ENCODE peak calls at places on chromosome 17, in six cellular contexts. One of them, this sample, is unnamed.

GRCh38 chr17:72151565-72152391 is 31.0 kb downstream of the SOX9 start:
- DNase-seq in PC-3: peak
- DNase-seq in activated CD8-positive, alpha-beta T cell treated with anti-CD3 and anti-CD28 coated beads for 36 hours: no peak
- DNase-seq in C1 segment of cervical spinal cord: peak
- DNase-seq in progenitor cell of endocrine pancreas: no peak
- DNase-seq in suprapubic skin: no peak
- DNase-seq in this sample: peak

GRCh38 chr17:14972844-14973243 is 292.3 kb downstream of the PMP22 start:
- DNase-seq in PC-3: no peak
- DNase-seq in activated CD8-positive, alpha-beta T cell treated with anti-CD3 and anti-CD28 coated beads for 36 hours: no peak
- DNase-seq in C1 segment of cervical spinal cord: no peak
- DNase-seq in progenitor cell of endocrine pancreas: no peak
- DNase-seq in suprapubic skin: no peak
- DNase-seq in this sample: no peak

GRCh38 chr17:13143001-13143400 is 125.2 kb upstream of the ELAC2 start:
- DNase-seq in PC-3: no peak
- DNase-seq in activated CD8-positive, alpha-beta T cell treated with anti-CD3 and anti-CD28 coated beads for 36 hours: no peak
- DNase-seq in C1 segment of cervical spinal cord: no peak
- DNase-seq in progenitor cell of endocrine pancreas: no peak
- DNase-seq in suprapubic skin: no peak
- DNase-seq in this sample: no peak

GRCh38 chr17:38559880-38560230 is 45.9 kb downstream of the SRCIN1 start:
- DNase-seq in PC-3: no peak
- DNase-seq in activated CD8-positive, alpha-beta T cell treated with anti-CD3 and anti-CD28 coated beads for 36 hours: no peak
- DNase-seq in C1 segment of cervical spinal cord: no peak
- DNase-seq in progenitor cell of endocrine pancreas: no peak
- DNase-seq in suprapubic skin: no peak
- DNase-seq in this sample: no peak

GRCh38 chr17:76869878-76870714 is 1.9 kb downstream of the MGAT5B start:
- DNase-seq in PC-3: no peak
- DNase-seq in activated CD8-positive, alpha-beta T cell treated with anti-CD3 and anti-CD28 coated beads for 36 hours: no peak
- DNase-seq in C1 segment of cervical spinal cord: no peak
- DNase-seq in progenitor cell of endocrine pancreas: peak
- DNase-seq in suprapubic skin: no peak
- DNase-seq in this sample: no peak

GRCh38 chr17:39152134-39152884 is 872 bp upstream of the PLXDC1 start:
- DNase-seq in PC-3: no peak
- DNase-seq in activated CD8-positive, alpha-beta T cell treated with anti-CD3 and anti-CD28 coated beads for 36 hours: peak
- DNase-seq in C1 segment of cervical spinal cord: no peak
- DNase-seq in progenitor cell of endocrine pancreas: no peak
- DNase-seq in suprapubic skin: no peak
- DNase-seq in this sample: no peak

GRCh38 chr17:45291170-45291805 is 25.5 kb downstream of the MAP3K14 start:
- DNase-seq in PC-3: no peak
- DNase-seq in activated CD8-positive, alpha-beta T cell treated with anti-CD3 and anti-CD28 coated beads for 36 hours: no peak
- DNase-seq in C1 segment of cervical spinal cord: no peak
- DNase-seq in progenitor cell of endocrine pancreas: no peak
- DNase-seq in suprapubic skin: no peak
- DNase-seq in this sample: no peak

GRCh38 chr17:16975266-16975651 is 3.3 kb upstream of the TNFRSF13B start:
- DNase-seq in PC-3: no peak
- DNase-seq in activated CD8-positive, alpha-beta T cell treated with anti-CD3 and anti-CD28 coated beads for 36 hours: no peak
- DNase-seq in C1 segment of cervical spinal cord: no peak
- DNase-seq in progenitor cell of endocrine pancreas: no peak
- DNase-seq in suprapubic skin: no peak
- DNase-seq in this sample: no peak

GRCh38 chr17:21528031-21528684 is 152.0 kb downstream of the KCNJ12 start:
- DNase-seq in PC-3: no peak
- DNase-seq in activated CD8-positive, alpha-beta T cell treated with anti-CD3 and anti-CD28 coated beads for 36 hours: no peak
- DNase-seq in C1 segment of cervical spinal cord: no peak
- DNase-seq in progenitor cell of endocrine pancreas: no peak
- DNase-seq in suprapubic skin: no peak
- DNase-seq in this sample: no peak

GRCh38 chr17:38967290-38967738 is at the start of gene FBXO47:
- DNase-seq in PC-3: no peak
- DNase-seq in activated CD8-positive, alpha-beta T cell treated with anti-CD3 and anti-CD28 coated beads for 36 hours: peak
- DNase-seq in C1 segment of cervical spinal cord: peak
- DNase-seq in progenitor cell of endocrine pancreas: peak
- DNase-seq in suprapubic skin: peak
- DNase-seq in this sample: peak

GRCh38 chr17:75475144-75475835 is 18.9 kb downstream of the TMEM94 start:
- DNase-seq in PC-3: no peak
- DNase-seq in activated CD8-positive, alpha-beta T cell treated with anti-CD3 and anti-CD28 coated beads for 36 hours: no peak
- DNase-seq in C1 segment of cervical spinal cord: peak
- DNase-seq in progenitor cell of endocrine pancreas: no peak
- DNase-seq in suprapubic skin: no peak
- DNase-seq in this sample: no peak